ENCODE peak calls at places on chromosomes 1 and 21, in four cellular contexts. K is left ventricle myocardium inferior, N is thoracic aorta, D is aorta. O is an unnamed sample. For H3K4me1, the result is how much of the 10 kb centered on the place peaks cover.

GRCh38 chr21:37958493-37958892 is 42.2 kb upstream of the KCNJ6 start:
- DNase-seq in N (no peak), D (no peak), K (no peak), O (no peak)

GRCh38 chr1:6724517-6725141 is 23.0 kb upstream of the DNAJC11 start:
- DNase-seq in N (no peak), K (no peak), D (no peak), O (no peak)

GRCh38 chr1:5617179-5618015 is 374.8 kb downstream of the NPHP4 start:
- DNase-seq in D (no peak), N (no peak), K (no peak), O (no peak)

GRCh38 chr1:97008226-97008625 is 286.6 kb downstream of the PTBP2 start:
- DNase-seq in K (no peak), N (no peak), D (no peak), O (no peak)

GRCh38 chr1:94061513-94062443 is 59.2 kb downstream of the ABCA4 start:
- DNase-seq in K (peak), N (peak), D (peak), O (peak)

GRCh38 chr1:64864018-64864945 is 102.1 kb downstream of the JAK1 start:
- DNase-seq in N (no peak), K (peak), D (no peak), O (peak)

GRCh38 chr21:42263591-42264131 is 44.7 kb downstream of the ABCG1 start:
- DNase-seq in N (no peak), K (peak), D (no peak), O (no peak)

GRCh38 chr1:42168798-42169197 is 4.3 kb upstream of the GUCA2A start:
- DNase-seq in D (no peak), N (no peak), K (no peak), O (no peak)

GRCh38 chr1:36183309-36183856 is 27.4 kb downstream of the MAP7D1 start:
- DNase-seq in K (no peak), N (no peak), D (no peak), O (no peak)

GRCh38 chr1:37764888-37765441 is at the start of gene EPHA10:
- DNase-seq in D (no peak), K (no peak), N (no peak), O (no peak)

GRCh38 chr1:115183711-115184259 is 94.5 kb upstream of the TSPAN2 start:
- DNase-seq in D (no peak), N (no peak), K (peak), O (no peak)

GRCh38 chr1:236868625-236869467 is 73.8 kb downstream of the MTR start:
- DNase-seq in D (no peak), N (no peak), K (no peak), O (peak)

GRCh38 chr1:53024117-53024516 is 37.9 kb upstream of the PODN start:
- DNase-seq in K (no peak), N (no peak), D (no peak), O (no peak)

GRCh38 chr1:230160957-230161771 is 94.1 kb downstream of the GALNT2 start:
- DNase-seq in D (no peak), N (no peak), K (no peak), O (no peak)

GRCh38 chr1:28208818-28209441 is 23.9 kb downstream of the DNAJC8 start:
- DNase-seq in D (no peak), N (no peak), K (peak), O (peak)

GRCh38 chr1:80375662-80376061 is 1369.1 kb upstream of the ADGRL4 start:
- DNase-seq in D (no peak), K (no peak), N (no peak), O (no peak)

GRCh38 chr1:210364479-210364878 is 35.8 kb downstream of the HHAT start:
- DNase-seq in D (no peak), K (peak), N (no peak), O (no peak)

GRCh38 chr1:4928186-4928585 is 273.8 kb downstream of the AJAP1 start:
- DNase-seq in D (no peak), K (no peak), N (no peak), O (no peak)

GRCh38 chr1:153261793-153262371 is 2.4 kb downstream of the LORICRIN start:
- DNase-seq in D (no peak), K (no peak), N (no peak), O (no peak)

GRCh38 chr1:39852214-39852791 is 31.0 kb downstream of the TRIT1 start:
- DNase-seq in K (no peak), N (no peak), D (no peak), O (no peak)

GRCh38 chr21:41759214-41759840 is 7.5 kb downstream of the RIPK4 start:
- DNase-seq in N (no peak), D (peak), K (no peak), O (no peak)

GRCh38 chr1:75908717-75909152 is 23.5 kb downstream of the ASB17 start:
- DNase-seq in K (no peak), D (no peak), N (no peak), O (peak)

GRCh38 chr1:25478633-25479032 is 47.9 kb downstream of the MACO1 start:
- DNase-seq in N (no peak), D (no peak), K (no peak), O (no peak)

GRCh38 chr1:16064536-16065196 is 8.8 kb downstream of the FAM131C start:
- DNase-seq in D (no peak), K (no peak), N (no peak), O (no peak)

GRCh38 chr1:183024352-183025337 is 1.4 kb downstream of the LAMC1 start:
- DNase-seq in D (no peak), K (no peak), N (no peak), O (peak)

GRCh38 chr1:156195853-156196252 is 1.9 kb downstream of the SLC25A44 start:
- DNase-seq in K (no peak), N (no peak), D (no peak), O (no peak)

GRCh38 chr1:179794669-179795068 is 51.6 kb downstream of the FAM163A start:
- DNase-seq in D (no peak), N (no peak), K (no peak), O (no peak)

GRCh38 chr1:202291961-202292712 is 49.6 kb downstream of the UBE2T start:
- DNase-seq in K (peak), D (no peak), N (peak), O (no peak)

GRCh38 chr1:86965012-86965826 is 50.8 kb downstream of the HS2ST1 start:
- DNase-seq in K (no peak), D (no peak), N (no peak), O (peak)

GRCh38 chr1:147762233-147763024 is 2.0 kb upstream of the GJA5 start:
- DNase-seq in D (no peak), K (no peak), N (no peak), O (peak)

GRCh38 chr21:34867785-34868184 is 181.3 kb downstream of the RUNX1 start:
- DNase-seq in K (no peak), D (no peak), N (no peak), O (no peak)

GRCh38 chr1:184910005-184910404 is 64.3 kb downstream of the NIBAN1 start:
- DNase-seq in D (no peak), N (no peak), K (no peak), O (no peak)

GRCh38 chr1:80212021-80212420 is 1205.5 kb upstream of the ADGRL4 start:
- DNase-seq in K (no peak), N (no peak), D (no peak), O (no peak)

GRCh38 chr1:89356658-89357400 is 7.0 kb upstream of the GBP6 start:
- DNase-seq in D (no peak), N (no peak), K (no peak), O (no peak)

GRCh38 chr1:21334214-21335087 is 44.2 kb upstream of the ECE1 start:
- DNase-seq in N (peak), D (peak), K (peak), O (peak)

GRCh38 chr1:14826172-14826636 is 227.7 kb downstream of the KAZN start:
- DNase-seq in N (no peak), K (no peak), D (no peak), O (no peak)

GRCh38 chr1:230909974-230910754 is 41.8 kb upstream of the C1orf198 start:
- DNase-seq in D (peak), K (peak), N (no peak), O (no peak)

GRCh38 chr1:8213136-8213535 is 104.8 kb upstream of the SLC45A1 start:
- DNase-seq in D (no peak), K (no peak), N (no peak), O (no peak)
- H3K4me1 ChIP-seq in D (under half), K (under half), N (under half), O (under half)

GRCh38 chr1:12438349-12438924 is 179.6 kb downstream of the DHRS3 start:
- DNase-seq in N (no peak), K (no peak), D (no peak), O (no peak)

GRCh38 chr1:12441414-12442105 is 176.4 kb downstream of the DHRS3 start:
- DNase-seq in K (no peak), N (no peak), D (no peak), O (no peak)

GRCh38 chr1:12436817-12437599 is 181.0 kb downstream of the DHRS3 start:
- DNase-seq in K (no peak), D (peak), N (no peak), O (no peak)

GRCh38 chr1:12437629-12438028 is 180.4 kb downstream of the DHRS3 start:
- DNase-seq in D (no peak), K (no peak), N (no peak), O (no peak)

GRCh38 chr1:12439083-12439482 is 178.9 kb downstream of the DHRS3 start:
- DNase-seq in N (no peak), D (no peak), K (no peak), O (no peak)
- H3K4me1 ChIP-seq in N (half or more), D (under half), K (half or more), O (under half)

GRCh38 chr1:51555866-51556619 is 37.0 kb upstream of the EPS15 start:
- DNase-seq in K (no peak), N (no peak), D (no peak), O (no peak)
- H3K4me1 ChIP-seq in K (under half), N (under half), D (under half), O (under half)

DNA sequence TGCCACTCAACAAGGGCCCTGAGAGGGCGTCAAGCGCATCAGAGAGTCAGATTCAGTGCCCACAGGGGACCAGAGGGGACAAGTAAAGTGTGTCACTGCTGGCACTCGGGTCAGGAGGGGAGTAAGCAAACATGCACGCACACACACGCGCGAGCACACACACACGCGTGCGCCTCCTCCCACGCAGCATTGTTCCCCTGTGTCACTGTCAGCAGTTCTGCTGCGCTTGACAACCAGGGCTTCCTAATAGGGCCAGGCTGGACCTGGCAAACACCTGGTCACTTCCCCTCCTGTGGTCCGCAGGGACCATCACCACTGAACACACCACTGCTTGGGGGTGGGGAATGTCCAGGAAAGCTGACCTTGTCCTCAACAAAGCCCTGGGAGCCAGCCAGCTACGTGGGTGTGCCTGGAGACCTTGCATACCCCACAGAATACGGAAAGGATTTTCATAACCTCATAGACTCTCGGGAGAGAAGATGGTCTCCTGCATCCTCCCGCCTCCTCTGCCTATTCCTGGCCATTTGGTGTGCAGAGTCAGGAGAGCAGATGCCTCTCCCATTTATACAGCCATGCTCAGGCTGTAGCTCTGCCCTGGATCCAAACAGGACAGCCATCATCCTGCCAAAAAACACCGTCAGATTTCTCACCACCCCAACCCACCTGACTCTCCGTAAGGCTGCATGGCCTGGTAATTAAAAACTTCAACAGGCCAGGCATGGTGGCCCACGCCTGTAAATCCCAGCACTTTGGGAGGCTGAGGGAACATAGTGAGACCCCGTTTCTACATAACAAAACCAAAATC is 73.2 kb downstream of the SSBP3 start:
- DNase-seq in D (no peak), K (peak), N (no peak), O (no peak)
- H3K4me1 ChIP-seq in D (under half), K (half or more), N (half or more), O (half or more)

O was measured in OCI-LY7.